ENCODE peak calls at places on chromosome 9, in six cellular contexts. Q is body of pancreas, O is breast epithelium, S is K562, M is lower leg skin, A is uterus. P is an unnamed sample.

GRCh38 chr9:17802249-17802857 is 223.5 kb downstream of the SH3GL2 start:
- DNase-seq in Q (no peak), O (no peak), S (no peak), M (no peak), A (no peak), P (peak; percentile 5)

GRCh38 chr9:85630676-85631075 is 111.1 kb downstream of the AGTPBP1 start:
- DNase-seq in Q (no peak), O (no peak), S (no peak), M (no peak), A (no peak), P (no peak)

GRCh38 chr9:135971892-135972291 is 10.7 kb upstream of the UBAC1 start:
- DNase-seq in Q (peak; percentile 88), O (peak; percentile 79), S (peak; percentile 82), M (no peak), A (no peak), P (no peak)

GRCh38 chr9:36317766-36318165 is 59.5 kb upstream of the GNE start:
- DNase-seq in Q (peak; percentile 67), O (peak; percentile 78), S (no peak), M (peak; percentile 31), A (no peak), P (no peak)

GRCh38 chr9:124810513-124811355 is 33.8 kb downstream of the OLFML2A start:
- DNase-seq in Q (no peak), O (no peak), S (no peak), M (no peak), A (no peak), P (no peak)

GRCh38 chr9:125255781-125256391 is 5.7 kb upstream of the GAPVD1 start:
- DNase-seq in Q (peak; percentile 16), O (no peak), S (peak; percentile 56), M (no peak), A (no peak), P (peak; percentile 74)

GRCh38 chr9:116700882-116701836 is 14.1 kb downstream of the TRIM32 start:
- DNase-seq in Q (no peak), O (no peak), S (no peak), M (no peak), A (no peak), P (no peak)

GRCh38 chr9:23669776-23670175 is 156.3 kb downstream of the ELAVL2 start:
- DNase-seq in Q (no peak), O (no peak), S (no peak), M (no peak), A (no peak), P (no peak)

GRCh38 chr9:121353246-121353975 is 16.6 kb downstream of the STOM start:
- DNase-seq in Q (no peak), O (no peak), S (no peak), M (no peak), A (no peak), P (no peak)

GRCh38 chr9:929719-930118 is 46.7 kb upstream of the DMRT3 start:
- DNase-seq in Q (no peak), O (no peak), S (no peak), M (no peak), A (no peak), P (no peak)

GRCh38 chr9:79287881-79288280 is 283.9 kb upstream of the TLE4 start:
- DNase-seq in Q (no peak), O (no peak), S (no peak), M (no peak), A (no peak), P (no peak)

GRCh38 chr9:87640385-87640795 is 85.5 kb upstream of the CTSL start:
- DNase-seq in Q (peak; percentile 85), O (no peak), S (no peak), M (no peak), A (no peak), P (no peak)

GRCh38 chr9:18770509-18770908 is 262.5 kb downstream of the SAXO1 start:
- DNase-seq in Q (peak; percentile 31), O (no peak), S (no peak), M (no peak), A (peak; percentile 60), P (no peak)

GRCh38 chr9:33452828-33453271 is 5.5 kb upstream of the AQP3 start:
- DNase-seq in Q (peak; percentile 59), O (peak; percentile 60), S (peak; percentile 82), M (peak; percentile 70), A (no peak), P (peak; percentile 73)

GRCh38 chr9:133335924-133336811 is at the start of gene SURF6:
- DNase-seq in Q (peak; percentile 91), O (peak; percentile 87), S (peak; percentile 97), M (peak; percentile 85), A (peak; percentile 78), P (peak; percentile 96)

GRCh38 chr9:37529111-37529510 is 43.4 kb downstream of the POLR1E start:
- DNase-seq in Q (no peak), O (no peak), S (no peak), M (peak; percentile 19), A (no peak), P (no peak)

GRCh38 chr9:134460206-134460605 is 134.0 kb downstream of the RXRA start:
- DNase-seq in Q (no peak), O (no peak), S (no peak), M (no peak), A (no peak), P (no peak)

GRCh38 chr9:4108708-4109444 is 191.0 kb downstream of the GLIS3 start:
- DNase-seq in Q (no peak), O (no peak), S (no peak), M (no peak), A (no peak), P (no peak)

GRCh38 chr9:18580146-18580545 is 106.2 kb downstream of the ADAMTSL1 start:
- DNase-seq in Q (no peak), O (no peak), S (no peak), M (no peak), A (no peak), P (no peak)

GRCh38 chr9:121349009-121349408 is 21.0 kb downstream of the STOM start:
- DNase-seq in Q (no peak), O (no peak), S (no peak), M (no peak), A (no peak), P (no peak)

GRCh38 chr9:75390951-75391350 is 302.6 kb downstream of the OSTF1 start:
- DNase-seq in Q (no peak), O (no peak), S (no peak), M (no peak), A (no peak), P (no peak)

GRCh38 chr9:97749928-97750327 is 52.8 kb upstream of the XPA start:
- DNase-seq in Q (no peak), O (no peak), S (no peak), M (no peak), A (no peak), P (no peak)

GRCh38 chr9:10612649-10613398 is at the start of gene PTPRD:
- DNase-seq in Q (peak; percentile 52), O (peak; percentile 54), S (peak; percentile 27), M (no peak), A (no peak), P (peak; percentile 15)

GRCh38 chr9:133144142-133144886 is 19.4 kb downstream of the GBGT1 start:
- DNase-seq in Q (peak; percentile 86), O (no peak), S (peak; percentile 83), M (no peak), A (peak; percentile 69), P (peak; percentile 88)

GRCh38 chr9:78235771-78236510 is at the start of gene CEP78:
- DNase-seq in Q (peak; percentile 94), O (peak; percentile 86), S (peak; percentile 92), M (peak; percentile 86), A (peak; percentile 89), P (peak; percentile 95)
- TF ChIP-seq POLR2A in Q (peak; percentile 52), O (peak; percentile 38), S (peak; percentile 89), M (no peak), A (peak; percentile 70), P (peak; percentile 78)

DNA sequence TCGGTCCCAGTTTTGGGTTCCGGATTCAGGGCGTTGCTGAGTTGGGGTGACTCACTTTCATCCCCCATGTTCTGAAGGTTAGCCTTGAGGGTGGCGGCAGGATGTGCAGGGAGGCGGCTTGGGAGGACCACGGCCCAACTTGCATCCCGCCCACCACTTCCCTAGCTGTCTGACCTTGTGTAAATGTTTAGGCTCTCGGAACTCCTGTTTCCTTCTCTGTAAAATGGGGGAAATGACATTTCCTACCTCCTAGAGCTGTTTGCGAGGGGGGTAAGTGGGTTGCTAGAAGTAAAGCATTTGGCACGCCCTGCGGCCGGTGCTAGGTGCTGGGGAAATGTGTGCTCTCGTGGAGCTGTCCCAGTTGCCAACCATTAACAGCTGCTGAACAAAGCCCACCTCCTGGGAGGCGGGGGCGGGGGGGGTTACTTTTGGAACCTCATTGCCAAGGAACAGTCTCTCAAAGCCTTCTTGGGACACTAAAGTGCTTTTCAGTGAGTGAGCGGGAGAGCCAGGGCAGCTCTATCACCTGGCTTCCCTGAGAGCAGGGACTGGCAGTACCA is 27.5 kb downstream of the PTGES2 start:
- DNase-seq in Q (peak; percentile 45), O (no peak), S (peak; percentile 55), M (no peak), A (peak; percentile 59), P (no peak)
- TF ChIP-seq POLR2A in Q (no peak), O (no peak), S (no peak), M (no peak), A (no peak), P (no peak)

DNA sequence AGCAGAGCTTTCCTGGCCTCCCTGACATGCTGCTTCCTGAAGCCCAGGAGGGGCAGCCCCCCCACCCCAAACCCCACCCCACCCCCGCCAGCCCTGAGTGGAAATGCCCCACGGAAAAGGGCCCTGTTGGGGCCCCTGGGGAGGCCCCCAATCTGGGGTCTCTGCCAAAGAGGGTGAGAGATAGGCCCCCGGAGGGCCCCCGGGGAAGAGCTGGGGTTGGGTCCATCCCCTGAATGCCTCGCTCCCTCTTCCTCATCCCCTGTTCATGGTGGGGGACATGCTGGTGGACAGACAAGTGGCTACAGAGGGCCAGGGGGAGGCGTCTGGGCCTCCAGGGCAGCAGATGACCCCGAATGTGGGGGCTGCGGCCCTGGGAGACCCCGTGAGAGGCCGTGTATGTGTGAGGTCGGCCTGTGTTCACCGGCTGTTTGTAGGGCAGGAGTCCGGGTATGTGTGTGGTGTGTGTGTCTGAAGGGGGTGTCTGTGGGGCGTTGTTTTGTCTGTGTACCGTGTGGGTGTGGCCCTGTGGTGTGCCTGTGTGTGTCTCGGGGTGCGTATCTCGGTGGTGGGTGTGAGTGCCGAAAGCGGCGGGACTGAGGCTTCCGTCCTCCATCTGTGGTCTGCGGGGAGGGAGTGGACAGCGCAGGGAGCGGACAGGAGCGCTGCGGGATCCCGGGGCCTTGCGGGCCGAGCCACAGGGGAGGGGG is 11.3 kb downstream of the C9orf50 start:
- DNase-seq in Q (peak; percentile 56), O (no peak), S (peak; percentile 55), M (no peak), A (peak; percentile 65), P (no peak)
- TF ChIP-seq POLR2A in Q (no peak), O (no peak), S (no peak), M (no peak), A (no peak), P (no peak)

GRCh38 chr9:128656416-128657343 is at the start of gene DYNC2I2:
- DNase-seq in Q (peak; percentile 97), O (peak; percentile 96), S (peak; percentile 100), M (peak; percentile 92), A (peak; percentile 95), P (peak; percentile 98)
- TF ChIP-seq POLR2A in Q (peak; percentile 33), O (peak; percentile 30), S (peak; percentile 88), M (no peak), A (peak; percentile 65), P (peak; percentile 77)

GRCh38 chr9:128066713-128067621 is at the start of gene NAIF1:
- DNase-seq in Q (peak; percentile 99), O (peak; percentile 97), S (peak; percentile 99), M (peak; percentile 99), A (peak; percentile 99), P (peak; percentile 99)
- TF ChIP-seq POLR2A in Q (no peak), O (peak; percentile 54), S (no peak), M (no peak), A (peak; percentile 59), P (peak; percentile 3)

P was measured in erythroblast.